ENCODE peak calls at places on chromosome X, in seven cellular contexts. E, J, S, B, A, O and Q are unnamed samples. For H3K9me3 and H3K4me1, the result is how much of the 10 kb centered on the place peaks cover.

GRCh38 chrX:46589977-46590723 is 16.6 kb downstream of the CHST7 start:
- DNase-seq in J (no peak), S (no peak), A (peak), B (peak), O (no peak), E (peak), Q (no peak)

GRCh38 chrX:119880552-119881437 is 9.2 kb downstream of the NDUFA1 start:
- DNase-seq in O (no peak), J (peak), B (peak), E (peak), A (peak), S (peak), Q (peak)

GRCh38 chrX:39946822-39947221 is 150.9 kb downstream of the BCOR start:
- DNase-seq in J (no peak), S (no peak), E (peak), B (peak), O (no peak), A (no peak), Q (peak)

GRCh38 chrX:12970691-12971202 is 4.2 kb upstream of the TMSB4X start:
- DNase-seq in J (no peak), E (peak), O (no peak), S (no peak), B (peak), A (no peak), Q (no peak)

GRCh38 chrX:155857561-155857960 is 23.6 kb upstream of the VAMP7 start:
- DNase-seq in E (peak), J (no peak), B (no peak), S (peak), A (peak), O (no peak), Q (no peak)

GRCh38 chrX:44651347-44651746 is 108.7 kb upstream of the FUNDC1 start:
- DNase-seq in B (no peak), S (no peak), E (no peak), O (no peak), A (no peak), J (peak), Q (no peak)

GRCh38 chrX:38275615-38276014 is 51.7 kb downstream of the RPGR start:
- DNase-seq in S (no peak), O (no peak), B (peak), E (peak), A (peak), J (peak), Q (peak)

GRCh38 chrX:2635366-2635765 is 55.7 kb upstream of the CD99 start:
- DNase-seq in J (no peak), O (no peak), E (no peak), B (no peak), A (no peak), S (no peak), Q (no peak)

GRCh38 chrX:45322382-45322781 is 121.7 kb upstream of the DIPK2B start:
- DNase-seq in J (peak), S (peak), E (peak), A (peak), O (peak), B (peak), Q (peak)

GRCh38 chrX:136386821-136387220 is 86.1 kb downstream of the ADGRG4 start:
- DNase-seq in B (no peak), J (no peak), A (no peak), E (no peak), S (no peak), O (no peak), Q (no peak)

DNA sequence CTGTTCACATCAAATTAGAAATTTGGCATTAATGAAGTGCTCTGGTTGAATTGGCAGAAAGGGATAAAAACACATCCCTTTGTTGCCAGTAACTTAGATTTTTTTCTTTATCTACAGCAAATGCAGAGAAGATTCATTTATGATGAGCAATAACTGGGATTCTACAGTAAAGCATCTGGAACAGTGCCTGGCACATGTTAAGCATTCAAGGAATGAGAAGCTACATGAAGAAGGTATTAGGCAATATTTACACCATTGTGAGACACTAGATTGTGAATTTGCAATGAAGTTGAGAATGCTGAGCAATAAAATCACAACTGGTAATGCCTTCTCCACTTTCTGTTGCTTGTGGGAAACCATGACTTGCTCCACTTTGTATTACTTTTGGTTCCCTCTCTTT is 33.5 kb downstream of the PCDH19 start:
- DNase-seq in J (no peak), E (no peak), O (no peak), S (no peak), A (no peak), B (peak), Q (no peak)
- H3K9me3 ChIP-seq in J (under half), E (under half), O (under half), S (under half), A (under half), B (under half), Q (under half)

DNA sequence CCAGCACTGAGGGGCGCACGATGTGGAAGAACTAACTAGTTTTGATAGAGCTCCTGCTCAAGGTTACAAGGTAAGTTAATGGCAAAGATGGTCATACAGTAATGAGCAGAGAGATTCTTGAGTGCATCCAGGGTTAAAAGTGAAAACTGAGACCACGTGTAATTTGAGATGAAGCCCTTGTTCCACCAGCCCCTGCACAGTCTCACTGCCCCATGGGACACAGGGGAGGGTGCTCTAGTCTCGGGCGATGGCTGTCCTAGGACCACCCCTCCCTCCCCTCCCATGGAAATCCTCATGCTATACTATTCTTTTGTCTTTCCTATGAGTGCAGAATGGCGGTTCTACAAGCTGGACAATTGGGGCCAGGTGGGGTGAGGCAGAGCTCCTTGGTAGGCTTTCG is 1.8 kb downstream of the G6PD start:
- DNase-seq in O (no peak), B (no peak), S (no peak), E (no peak), J (no peak), A (no peak), Q (no peak)
- H3K4me1 ChIP-seq in O (under half), B (under half), S (under half), E (under half), J (under half), A (half or more), Q (under half)

DNA sequence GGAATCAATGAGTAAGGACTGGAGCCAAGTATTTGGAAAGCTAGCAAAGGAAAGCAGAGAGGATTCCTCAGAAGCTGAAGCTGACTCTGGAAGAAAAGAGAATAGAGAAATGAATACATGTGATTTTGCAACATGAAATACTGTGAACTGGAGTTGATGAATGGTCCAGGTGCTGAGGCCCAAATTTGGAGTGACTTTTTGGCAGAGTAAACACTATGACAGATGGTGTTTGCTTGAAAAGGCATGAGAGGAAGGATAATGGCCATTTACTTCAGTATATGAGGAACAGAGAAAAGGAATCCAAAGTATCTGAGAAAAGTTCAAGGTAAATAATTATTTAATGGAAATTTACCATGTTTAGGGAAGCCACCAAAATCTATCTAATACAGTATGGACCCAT is 236.7 kb downstream of the SLITRK2 start:
- DNase-seq in O (no peak), S (no peak), J (no peak), A (no peak), E (no peak), B (no peak), Q (no peak)
- H3K9me3 ChIP-seq in O (under half), S (under half), J (under half), A (under half), E (under half), B (under half), Q (under half)

DNA sequence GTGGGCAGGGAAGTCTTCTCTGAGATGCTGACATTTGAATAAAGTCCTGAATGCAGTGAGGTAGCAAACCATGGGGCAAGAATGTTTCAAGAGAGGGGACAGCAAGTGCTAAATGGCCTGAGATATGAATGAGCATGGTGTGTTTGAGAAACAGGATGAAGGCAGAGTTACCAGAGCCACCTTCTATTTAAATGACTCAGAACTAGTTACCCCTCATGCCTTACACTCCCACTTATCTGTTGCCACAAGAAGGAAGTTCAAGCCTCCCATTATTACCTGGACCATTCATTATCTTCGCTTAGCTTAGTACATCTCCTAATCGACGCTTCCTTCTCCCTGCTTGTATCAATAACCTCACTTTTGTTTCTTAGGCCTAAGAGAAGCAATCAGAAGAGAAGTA is 67.7 kb upstream of the STARD8 start:
- DNase-seq in S (no peak), E (no peak), O (no peak), J (no peak), B (no peak), A (no peak), Q (no peak)
- H3K4me1 ChIP-seq in S (under half), E (under half), O (under half), J (under half), B (under half), A (under half), Q (under half)

GRCh38 chrX:30795981-30796958 is 92.8 kb downstream of the TAB3 start:
- DNase-seq in O (no peak), S (no peak), B (no peak), E (no peak), J (no peak), A (no peak), Q (no peak)
- H3K9me3 ChIP-seq in O (under half), S (under half), B (under half), E (under half), J (under half), A (under half), Q (under half)

GRCh38 chrX:69146739-69147138 is 18.5 kb downstream of the PJA1 start:
- DNase-seq in E (no peak), A (no peak), J (no peak), B (no peak), O (no peak), S (no peak), Q (no peak)
- H3K4me1 ChIP-seq in E (under half), A (under half), J (under half), B (under half), O (under half), S (under half), Q (under half)